ENCODE peak calls at places on chromosomes 13 and 19, in six cellular contexts. T is foreskin fibroblast; C is IMR-90; Z is CD8-positive, alpha-beta T cell; O is stomach; J is lower lobe of right lung. W is an unnamed sample.

GRCh38 chr19:33458171-33458633 is 63.4 kb downstream of the PEPD start:
- DNase-seq in T (no peak), C (no peak), Z (no peak), O (no peak), J (no peak), W (no peak)

GRCh38 chr13:39144941-39145533 is 106.8 kb downstream of the NHLRC3 start:
- DNase-seq in T (peak), C (peak), Z (no peak), O (peak), J (no peak), W (no peak)

GRCh38 chr13:36752673-36753072 is 66.3 kb upstream of the RFXAP start:
- DNase-seq in T (no peak), C (peak), Z (no peak), O (no peak), J (no peak), W (no peak)

GRCh38 chr13:112140366-112140765 is 73.4 kb downstream of the SOX1 start:
- DNase-seq in T (no peak), C (no peak), Z (no peak), O (peak), J (no peak), W (peak)

GRCh38 chr13:49444517-49445395 is 682 bp downstream of the SETDB2 start:
- DNase-seq in T (peak), C (peak), Z (peak), O (no peak), J (no peak), W (no peak)

GRCh38 chr13:44575741-44576395 is at the start of gene TSC22D1:
- DNase-seq in T (peak), C (peak), Z (peak), O (peak), J (peak), W (no peak)

GRCh38 chr19:46990998-46991676 is 28.5 kb upstream of the NPAS1 start:
- DNase-seq in T (peak), C (peak), Z (peak), O (peak), J (peak), W (no peak)

GRCh38 chr13:71773534-71773933 is 93.5 kb downstream of the DACH1 start:
- DNase-seq in T (no peak), C (no peak), Z (no peak), O (no peak), J (no peak), W (no peak)

GRCh38 chr19:5828661-5829566 is 10.6 kb downstream of the FUT6 start:
- DNase-seq in T (no peak), C (no peak), Z (no peak), O (peak), J (no peak), W (no peak)

GRCh38 chr13:74768521-74769090 is 634.4 kb upstream of the KLF12 start:
- DNase-seq in T (no peak), C (no peak), Z (no peak), O (no peak), J (no peak), W (no peak)

GRCh38 chr19:3243851-3244700 is 19.6 kb downstream of the CELF5 start:
- DNase-seq in T (peak), C (peak), Z (peak), O (peak), J (no peak), W (no peak)

GRCh38 chr19:33376423-33376822 is 2.9 kb downstream of the CEBPG start:
- DNase-seq in T (peak), C (peak), Z (no peak), O (peak), J (no peak), W (no peak)

GRCh38 chr19:53927745-53928144 is 18.7 kb downstream of the CACNG7 start:
- DNase-seq in T (peak), C (peak), Z (peak), O (no peak), J (no peak), W (no peak)

GRCh38 chr13:33487575-33488243 is 202.2 kb upstream of the STARD13 start:
- DNase-seq in T (no peak), C (peak), Z (no peak), O (no peak), J (no peak), W (no peak)

GRCh38 chr19:42386974-42387707 is 3.0 kb downstream of the CNFN start:
- DNase-seq in T (peak), C (peak), Z (peak), O (peak), J (peak), W (no peak)

GRCh38 chr19:5907216-5907615 is 2.5 kb downstream of the VMAC start:
- DNase-seq in T (no peak), C (no peak), Z (no peak), O (no peak), J (no peak), W (no peak)

GRCh38 chr19:13037161-13037560 is 41.9 kb downstream of the NFIX start:
- DNase-seq in T (peak), C (peak), Z (no peak), O (no peak), J (no peak), W (no peak)

GRCh38 chr13:110301606-110302131 is 5.3 kb downstream of the COL4A1 start:
- DNase-seq in T (peak), C (peak), Z (no peak), O (no peak), J (no peak), W (no peak)

GRCh38 chr19:34428549-34429285 is 536 bp downstream of the UBA2 start:
- DNase-seq in T (peak), C (peak), Z (no peak), O (peak), J (peak), W (no peak)

GRCh38 chr13:95049772-95050171 is 251.5 kb downstream of the ABCC4 start:
- DNase-seq in T (no peak), C (no peak), Z (no peak), O (no peak), J (no peak), W (no peak)

GRCh38 chr19:40398417-40399056 is 8.6 kb upstream of the HIPK4 start:
- DNase-seq in T (no peak), C (no peak), Z (peak), O (peak), J (peak), W (no peak)

GRCh38 chr19:16273005-16273404 is 51.6 kb upstream of the KLF2 start:
- DNase-seq in T (no peak), C (no peak), Z (no peak), O (no peak), J (no peak), W (no peak)

GRCh38 chr19:46515879-46516350 is 20.2 kb upstream of the PNMA8B start:
- DNase-seq in T (peak), C (peak), Z (peak), O (no peak), J (no peak), W (no peak)

GRCh38 chr19:1512671-1513491 is at the start of gene ADAMTSL5:
- DNase-seq in T (peak), C (peak), Z (peak), O (peak), J (no peak), W (no peak)
- TF ChIP-seq CTCF in T (no peak), C (peak), Z (no peak), O (no peak), J (no peak), W (peak)

GRCh38 chr13:46684287-46685001 is 112.5 kb downstream of the ESD start:
- DNase-seq in T (no peak), C (no peak), Z (no peak), O (no peak), J (no peak), W (no peak)
- TF ChIP-seq CTCF in T (no peak), C (no peak), Z (no peak), O (no peak), J (no peak), W (no peak)

DNA sequence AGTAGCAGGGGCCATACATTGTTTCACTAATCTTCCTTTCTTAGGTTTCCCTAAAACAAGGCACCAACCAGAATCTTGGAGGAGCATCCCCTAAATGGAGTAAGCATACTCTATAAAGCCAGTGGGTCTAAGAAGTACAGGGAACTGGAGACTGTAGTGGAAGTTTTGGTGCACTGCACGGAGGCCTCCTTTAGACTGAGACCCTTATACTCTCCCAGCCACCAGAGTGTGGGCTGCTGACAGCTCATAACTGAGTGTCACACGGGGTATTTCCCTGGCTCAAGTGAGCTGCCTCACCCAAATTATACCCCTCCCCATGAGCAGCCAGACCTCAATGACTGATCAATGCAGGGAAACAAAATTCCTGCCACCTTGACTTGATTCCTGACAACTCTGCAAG is 349.5 kb downstream of the NDFIP2 start:
- DNase-seq in T (no peak), C (no peak), Z (no peak), O (no peak), J (no peak), W (no peak)
- TF ChIP-seq CTCF in T (no peak), C (no peak), Z (no peak), O (no peak), J (no peak), W (no peak)

DNA sequence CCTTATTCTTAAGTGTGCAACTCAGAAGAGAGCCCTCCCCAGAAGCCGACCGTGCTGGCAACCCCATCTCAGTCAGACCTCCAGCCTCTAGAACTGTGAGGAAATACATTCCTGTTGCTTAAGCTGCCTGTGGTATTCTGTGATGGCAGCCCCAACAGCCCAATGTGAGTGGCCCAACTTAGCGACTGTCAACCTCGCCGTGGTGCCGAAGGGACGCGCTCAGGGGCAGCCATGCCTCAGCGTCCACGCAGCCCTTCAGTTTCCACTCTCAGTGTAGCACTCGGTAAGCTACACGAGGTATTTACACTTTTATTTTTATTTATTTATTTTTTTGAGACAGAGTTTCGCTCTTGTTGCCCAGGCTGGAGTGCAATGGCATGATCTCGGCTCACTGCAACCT is 18.4 kb downstream of the PROZ start:
- DNase-seq in T (no peak), C (no peak), Z (no peak), O (no peak), J (no peak), W (no peak)
- TF ChIP-seq CTCF in T (no peak), C (no peak), Z (no peak), O (no peak), J (no peak), W (no peak)

DNA sequence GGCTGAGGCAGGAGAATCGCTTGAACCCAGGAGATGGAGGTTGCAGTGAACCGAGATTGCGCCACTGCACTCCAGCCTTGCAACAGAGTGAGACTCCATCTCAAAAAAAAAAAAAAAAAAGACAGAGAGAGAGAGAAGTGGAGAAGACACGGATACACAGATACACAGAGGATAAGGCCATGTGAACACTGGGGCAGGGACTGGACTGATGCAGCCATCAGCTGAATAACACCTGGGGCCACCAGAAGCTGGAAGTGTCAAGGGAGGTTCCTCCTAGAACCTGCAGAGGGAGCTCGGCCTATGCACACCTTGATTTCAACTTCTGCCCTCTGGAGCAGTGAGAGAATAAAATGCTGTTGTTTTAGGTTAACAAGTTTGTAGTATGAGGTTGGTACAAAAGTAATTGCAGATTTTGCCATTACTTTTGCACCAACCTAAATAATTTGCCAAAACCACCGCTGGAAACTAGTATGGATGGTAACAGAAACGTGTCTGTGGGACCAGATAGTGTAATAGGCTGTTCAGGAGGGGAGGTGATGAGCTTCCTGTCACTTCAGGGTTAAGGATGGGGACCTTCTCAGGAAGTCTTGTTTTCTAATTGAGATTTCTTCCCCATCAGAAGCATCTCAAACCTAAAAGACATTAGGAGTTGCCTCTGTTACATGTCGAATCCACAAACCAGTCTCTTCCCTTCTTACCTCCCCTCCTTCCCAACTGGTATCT is 36.4 kb upstream of the IGSF23 start:
- DNase-seq in T (peak), C (peak), Z (no peak), O (peak), J (peak), W (no peak)
- TF ChIP-seq CTCF in T (peak), C (peak), Z (peak), O (peak), J (peak), W (peak)

GRCh38 chr19:1221141-1221903 is 15.7 kb downstream of the STK11 start:
- DNase-seq in T (peak), C (peak), Z (no peak), O (peak), J (no peak), W (no peak)
- TF ChIP-seq CTCF in T (peak), C (peak), Z (no peak), O (peak), J (peak), W (peak)

DNA sequence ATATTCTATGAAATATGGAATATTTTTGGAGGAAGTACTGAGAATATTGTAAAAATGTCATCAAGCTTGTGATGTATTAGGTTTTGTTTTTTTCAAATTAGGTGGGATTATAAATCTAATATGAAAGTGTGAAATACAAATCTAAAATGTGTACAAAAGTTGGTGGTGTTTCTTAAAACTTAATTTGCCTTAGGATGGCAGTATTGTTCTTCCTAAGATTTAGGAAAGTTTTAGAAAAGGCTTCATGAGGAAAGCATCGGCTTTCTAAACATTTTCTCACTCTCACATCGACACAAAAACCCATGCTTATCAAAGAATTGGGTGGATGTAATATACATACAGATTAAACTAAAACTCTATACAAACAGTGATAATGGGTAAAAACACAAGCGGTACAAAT is 972.0 kb upstream of the PCDH20 start:
- DNase-seq in T (no peak), C (peak), Z (no peak), O (no peak), J (no peak), W (no peak)
- TF ChIP-seq CTCF in T (no peak), C (peak), Z (no peak), O (no peak), J (no peak), W (peak)

GRCh38 chr19:23855676-23856075 is 59.0 kb upstream of the ZNF726 start:
- DNase-seq in T (no peak), C (no peak), Z (no peak), O (no peak), J (no peak), W (no peak)
- TF ChIP-seq CTCF in T (no peak), C (no peak), Z (no peak), O (no peak), J (no peak), W (no peak)